ENCODE peak calls at places on chromosome 18, in four cellular contexts. T is GM12878, U is GM12891, X is K562. J is an unnamed sample.

GRCh38 chr18:54774423-54774822 is 53.9 kb upstream of the RAB27B start:
- DNase-seq in X (no peak), T (no peak), U (no peak), J (no peak)

GRCh38 chr18:42525905-42526304 is 570.9 kb downstream of the PIK3C3 start:
- DNase-seq in X (no peak), T (no peak), U (no peak), J (no peak)

GRCh38 chr18:49886891-49887764 is 73.8 kb upstream of the ACAA2 start:
- DNase-seq in T (no peak), U (no peak), X (peak; percentile 23), J (no peak)

GRCh38 chr18:59696311-59697235 is 650 bp downstream of the CCBE1 start:
- DNase-seq in X (no peak), U (no peak), T (no peak), J (no peak)

GRCh38 chr18:28439870-28440269 is 262.9 kb upstream of the CDH2 start:
- DNase-seq in U (no peak), T (no peak), X (no peak), J (no peak)

GRCh38 chr18:48605408-48605845 is 66.6 kb downstream of the CTIF start:
- DNase-seq in X (peak; percentile 78), T (peak; percentile 23), U (no peak), J (peak; percentile 52)

GRCh38 chr18:939167-939566 is 34.5 kb downstream of the ADCYAP1 start:
- DNase-seq in X (no peak), U (no peak), T (no peak), J (no peak)

GRCh38 chr18:11859903-11860407 is 8.7 kb downstream of the CHMP1B start:
- DNase-seq in U (no peak), T (no peak), X (peak; percentile 64), J (no peak)

GRCh38 chr18:70195014-70195614 is 10.4 kb downstream of the RTTN start:
- DNase-seq in U (no peak), T (peak; percentile 62), X (no peak), J (no peak)

GRCh38 chr18:31821452-31822171 is 60.9 kb upstream of the SLC25A52 start:
- DNase-seq in X (peak; percentile 84), U (no peak), T (no peak), J (no peak)

GRCh38 chr18:9849407-9849961 is 36.3 kb upstream of the TXNDC2 start:
- DNase-seq in U (no peak), X (peak; percentile 90), T (no peak), J (peak; percentile 80)

GRCh38 chr18:42414756-42415454 is 459.9 kb downstream of the PIK3C3 start:
- DNase-seq in X (no peak), U (no peak), T (no peak), J (no peak)

GRCh38 chr18:45916302-45916701 is 50.8 kb downstream of the EPG5 start:
- DNase-seq in T (no peak), X (no peak), U (no peak), J (peak; percentile 30)

GRCh38 chr18:35625232-35625631 is 43.7 kb downstream of the GALNT1 start:
- DNase-seq in U (no peak), X (no peak), T (no peak), J (no peak)

GRCh38 chr18:79574938-79575525 is 104.6 kb upstream of the CTDP1 start:
- DNase-seq in X (no peak), U (no peak), T (no peak), J (peak; percentile 97)

GRCh38 chr18:48962857-48963554 is 12.2 kb upstream of the SMAD7 start:
- DNase-seq in X (no peak), U (no peak), T (no peak), J (no peak)

GRCh38 chr18:26981373-26982082 is 116.0 kb upstream of the AQP4 start:
- DNase-seq in U (no peak), T (no peak), X (no peak), J (no peak)

GRCh38 chr18:73691118-73691517 is 456.5 kb downstream of the FBXO15 start:
- DNase-seq in U (no peak), X (no peak), T (no peak), J (no peak)

GRCh38 chr18:54830260-54830659 is 2.0 kb downstream of the RAB27B start:
- DNase-seq in X (no peak), U (no peak), T (no peak), J (no peak)

GRCh38 chr18:28177828-28178635 is 1.1 kb upstream of the CDH2 start:
- DNase-seq in U (no peak), X (no peak), T (no peak), J (no peak)

GRCh38 chr18:79104137-79104536 is 34.9 kb downstream of the ATP9B start:
- DNase-seq in U (no peak), X (no peak), T (no peak), J (no peak)

GRCh38 chr18:31498450-31499156 is 626 bp downstream of the DSG2 start:
- DNase-seq in U (no peak), X (peak; percentile 55), T (no peak), J (no peak)

GRCh38 chr18:78506031-78506461 is 473.6 kb upstream of the SALL3 start:
- DNase-seq in T (no peak), U (no peak), X (no peak), J (no peak)

GRCh38 chr18:77205769-77206168 is 43.9 kb upstream of the GALR1 start:
- DNase-seq in U (no peak), X (no peak), T (no peak), J (no peak)

GRCh38 chr18:2258954-2259353 is 312.4 kb downstream of the METTL4 start:
- DNase-seq in U (no peak), X (no peak), T (no peak), J (no peak)

GRCh38 chr18:64253900-64254299 is 105.0 kb upstream of the LINC00305 start:
- DNase-seq in U (no peak), T (no peak), X (no peak), J (no peak)
- TF ChIP-seq SPI1 in U (no peak), T (no peak), X (no peak), J (no peak)

GRCh38 chr18:58336605-58337004 is 292.3 kb downstream of the ALPK2 start:
- DNase-seq in T (no peak), X (no peak), U (no peak), J (no peak)
- TF ChIP-seq SPI1 in T (no peak), X (no peak), U (no peak), J (no peak)

GRCh38 chr18:56576826-56577573 is 61.4 kb downstream of the TXNL1 start:
- DNase-seq in U (no peak), X (no peak), T (no peak), J (no peak)

GRCh38 chr18:56570971-56571370 is 67.4 kb downstream of the TXNL1 start:
- DNase-seq in T (no peak), X (no peak), U (no peak), J (no peak)

GRCh38 chr18:56574827-56575226 is 63.6 kb downstream of the TXNL1 start:
- DNase-seq in X (peak; percentile 16), T (no peak), U (no peak), J (no peak)

GRCh38 chr18:56575819-56576663 is 62.4 kb downstream of the TXNL1 start:
- DNase-seq in U (peak; percentile 12), X (peak; percentile 53), T (no peak), J (peak; percentile 36)
- TF ChIP-seq SPI1 in U (no peak), X (no peak), T (no peak), J (no peak)

GRCh38 chr18:33156906-33157470 is 283.5 kb downstream of the CCDC178 start:
- DNase-seq in U (no peak), X (no peak), T (no peak), J (no peak)
- TF ChIP-seq SPI1 in U (no peak), X (no peak), T (no peak), J (no peak)

GRCh38 chr18:58015045-58015444 is 29.0 kb upstream of the NEDD4L start:
- DNase-seq in X (no peak), U (peak; percentile 47), T (peak; percentile 71), J (no peak)
- TF ChIP-seq SPI1 in X (no peak), U (peak; percentile 100), T (peak; percentile 99), J (peak; percentile 2)

GRCh38 chr18:23528580-23529472 is 25.5 kb downstream of the RMC1 start:
- DNase-seq in U (no peak), T (no peak), X (peak; percentile 96), J (no peak)
- TF ChIP-seq SPI1 in U (no peak), T (no peak), X (no peak), J (no peak)

GRCh38 chr18:63161728-63162195 is 157.8 kb downstream of the BCL2 start:
- DNase-seq in X (peak; percentile 44), U (no peak), T (peak; percentile 98), J (no peak)

GRCh38 chr18:63159590-63159989 is 160.0 kb downstream of the BCL2 start:
- DNase-seq in U (no peak), T (peak; percentile 67), X (no peak), J (no peak)

GRCh38 chr18:63160172-63160995 is 159.2 kb downstream of the BCL2 start:
- DNase-seq in X (no peak), U (no peak), T (peak; percentile 62), J (no peak)

GRCh38 chr18:63161032-63161727 is 158.4 kb downstream of the BCL2 start:
- DNase-seq in T (peak; percentile 92), U (no peak), X (no peak), J (no peak)

DNA sequence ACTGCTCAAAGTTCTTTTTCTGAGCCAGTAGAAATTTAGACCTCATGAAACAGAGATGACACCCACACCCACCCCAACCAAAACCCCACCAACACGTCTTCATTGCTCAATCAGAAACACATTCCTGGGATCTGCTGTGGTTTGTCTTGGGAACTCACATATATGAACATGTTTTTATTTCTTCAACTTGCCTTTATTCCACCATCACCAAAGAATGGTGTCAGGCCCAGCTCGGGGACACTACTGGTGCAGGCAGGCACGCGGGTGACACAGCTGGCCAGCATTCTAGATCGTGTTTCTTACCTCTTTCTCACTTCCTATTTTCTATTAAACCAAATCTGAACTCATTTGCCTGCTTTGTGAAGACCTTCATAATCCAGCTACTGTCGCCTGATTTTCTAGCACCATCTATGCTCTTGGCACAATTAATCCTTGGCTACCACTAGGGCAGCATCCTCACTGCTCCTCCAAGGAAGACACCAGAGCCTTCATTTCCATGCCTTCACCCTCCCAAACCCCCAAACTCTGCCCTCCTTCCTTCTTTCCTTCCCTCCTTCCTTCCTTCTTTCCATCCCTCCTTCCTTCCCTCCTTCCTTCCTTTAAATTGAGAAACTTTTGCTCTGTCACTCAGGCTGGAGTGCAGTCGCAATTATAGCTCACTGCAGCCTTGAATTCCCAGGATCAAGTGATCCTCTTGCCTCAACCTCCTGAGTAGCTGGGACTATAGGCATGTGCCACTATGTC is 157.1 kb downstream of the BCL2 start:
- DNase-seq in X (no peak), T (peak; percentile 80), U (no peak), J (no peak)
- TF ChIP-seq SPI1 in X (no peak), T (peak; percentile 98), U (peak; percentile 99), J (peak; percentile 63)